ENCODE peak calls at places on chromosomes 3 and 15, in five cellular contexts. D is gastroesophageal sphincter, A is left cardiac atrium, I is T-helper 17 cell, X is activated B cell treated with CpG ODN at 0.5 μM for 24 hours. Q is an unnamed sample.

GRCh38 chr3:136984837-136985236 is 27.1 kb downstream of the IL20RB start:
- ATAC-seq in D (no peak), A (peak; percentile 86), I (no peak), X (no peak), Q (no peak)

GRCh38 chr3:156024904-156025303 is 95.5 kb upstream of the KCNAB1 start:
- ATAC-seq in D (no peak), A (no peak), I (no peak), X (no peak), Q (no peak)

GRCh38 chr3:120170223-120170622 is 76.0 kb upstream of the GSK3B start:
- ATAC-seq in D (no peak), A (peak; percentile 86), I (no peak), X (no peak), Q (peak; percentile 93)

GRCh38 chr15:91609231-91609630 is 244.3 kb upstream of the SLCO3A1 start:
- ATAC-seq in D (no peak), A (no peak), I (no peak), X (no peak), Q (no peak)

GRCh38 chr15:80590772-80591355 is 104.2 kb upstream of the ABHD17C start:
- ATAC-seq in D (no peak), A (no peak), I (no peak), X (no peak), Q (no peak)

GRCh38 chr3:99325407-99325806 is 313.0 kb upstream of the COL8A1 start:
- ATAC-seq in D (peak; percentile 50), A (peak; percentile 86), I (no peak), X (no peak), Q (no peak)

GRCh38 chr3:172771672-172772071 is 21.1 kb downstream of the ECT2 start:
- ATAC-seq in D (no peak), A (no peak), I (no peak), X (no peak), Q (no peak)

GRCh38 chr3:52047295-52047960 is 8.9 kb downstream of the DUSP7 start:
- ATAC-seq in D (no peak), A (peak; percentile 55), I (no peak), X (no peak), Q (peak; percentile 55)

GRCh38 chr15:78654272-78654671 is 13.3 kb upstream of the CHRNB4 start:
- ATAC-seq in D (no peak), A (no peak), I (no peak), X (no peak), Q (no peak)

GRCh38 chr3:32707026-32707370 is 22.0 kb downstream of the CNOT10 start:
- ATAC-seq in D (no peak), A (no peak), I (no peak), X (no peak), Q (no peak)

GRCh38 chr3:63597019-63597418 is 55.5 kb upstream of the SNTN start:
- ATAC-seq in D (no peak), A (no peak), I (no peak), X (no peak), Q (no peak)

GRCh38 chr3:101807884-101808283 is 28.9 kb downstream of the NXPE3 start:
- ATAC-seq in D (no peak), A (no peak), I (no peak), X (no peak), Q (no peak)

GRCh38 chr15:68114356-68114755 is 60.2 kb downstream of the PIAS1 start:
- ATAC-seq in D (no peak), A (peak; percentile 57), I (peak; percentile 48), X (no peak), Q (peak; percentile 73)

GRCh38 chr15:64572856-64573255 is 112.5 kb downstream of the ZNF609 start:
- ATAC-seq in D (peak; percentile 89), A (no peak), I (no peak), X (no peak), Q (no peak)

GRCh38 chr15:36265422-36265821 is 314.0 kb upstream of the CDIN1 start:
- ATAC-seq in D (no peak), A (no peak), I (no peak), X (no peak), Q (no peak)

GRCh38 chr3:125602752-125603649 is 7.7 kb upstream of the OSBPL11 start:
- ATAC-seq in D (no peak), A (peak; percentile 67), I (no peak), X (no peak), Q (peak; percentile 97)

GRCh38 chr3:13821156-13821555 is 58.7 kb downstream of the WNT7A start:
- ATAC-seq in D (no peak), A (no peak), I (no peak), X (no peak), Q (no peak)

GRCh38 chr15:46452297-46452820 is 817.5 kb downstream of the SQOR start:
- ATAC-seq in D (no peak), A (no peak), I (no peak), X (no peak), Q (no peak)

Q was measured in SK-N-SH treated with all-trans-retinoic acid at 6 μM for 48 hours.